ENCODE peak calls at places on chromosomes 16 and 17, in four cellular contexts. One of them, this sample, is unnamed. For H3K4me1, the result is how much of the 10 kb centered on the place peaks cover.

GRCh38 chr17:31095239-31096105 is 695 bp downstream of the NF1 start:
- DNase-seq in heart left ventricle: peak
- DNase-seq in HCT116: no peak
- DNase-seq in naive thymus-derived CD4-positive, alpha-beta T cell: peak
- DNase-seq in this sample: peak

GRCh38 chr17:4955091-4955490 is 4.2 kb downstream of the ENO3 start:
- DNase-seq in heart left ventricle: no peak
- DNase-seq in HCT116: no peak
- DNase-seq in naive thymus-derived CD4-positive, alpha-beta T cell: no peak
- DNase-seq in this sample: no peak

GRCh38 chr16:58125781-58126335 is 3.3 kb downstream of the CFAP20 start:
- DNase-seq in heart left ventricle: no peak
- DNase-seq in HCT116: no peak
- DNase-seq in naive thymus-derived CD4-positive, alpha-beta T cell: no peak
- DNase-seq in this sample: no peak

GRCh38 chr17:69916761-69917160 is 158.3 kb upstream of the KCNJ16 start:
- DNase-seq in heart left ventricle: no peak
- DNase-seq in HCT116: no peak
- DNase-seq in naive thymus-derived CD4-positive, alpha-beta T cell: no peak
- DNase-seq in this sample: no peak

GRCh38 chr16:81204794-81205680 is 33.5 kb upstream of the BCO1 start:
- DNase-seq in heart left ventricle: no peak
- DNase-seq in HCT116: peak
- DNase-seq in naive thymus-derived CD4-positive, alpha-beta T cell: peak
- DNase-seq in this sample: no peak

GRCh38 chr17:81401727-81402529 is 6.7 kb downstream of the BAHCC1 start:
- DNase-seq in heart left ventricle: no peak
- DNase-seq in HCT116: no peak
- DNase-seq in naive thymus-derived CD4-positive, alpha-beta T cell: no peak
- DNase-seq in this sample: no peak

GRCh38 chr16:28910046-28911031 is 14.7 kb downstream of the RABEP2 start:
- DNase-seq in heart left ventricle: no peak
- DNase-seq in HCT116: peak
- DNase-seq in naive thymus-derived CD4-positive, alpha-beta T cell: no peak
- DNase-seq in this sample: no peak

GRCh38 chr17:82831041-82831817 is 8.6 kb downstream of the ZNF750 start:
- DNase-seq in heart left ventricle: no peak
- DNase-seq in HCT116: no peak
- DNase-seq in naive thymus-derived CD4-positive, alpha-beta T cell: no peak
- DNase-seq in this sample: no peak

GRCh38 chr17:32016231-32016630 is 9.0 kb downstream of the LRRC37B start:
- DNase-seq in heart left ventricle: no peak
- DNase-seq in HCT116: no peak
- DNase-seq in naive thymus-derived CD4-positive, alpha-beta T cell: no peak
- DNase-seq in this sample: no peak

GRCh38 chr17:2689411-2690164 is 22.0 kb downstream of the CLUH start:
- DNase-seq in heart left ventricle: peak
- DNase-seq in HCT116: no peak
- DNase-seq in naive thymus-derived CD4-positive, alpha-beta T cell: no peak
- DNase-seq in this sample: no peak

GRCh38 chr17:44820631-44821196 is 9.4 kb downstream of the GJC1 start:
- DNase-seq in heart left ventricle: no peak
- DNase-seq in HCT116: peak
- DNase-seq in naive thymus-derived CD4-positive, alpha-beta T cell: no peak
- DNase-seq in this sample: no peak

GRCh38 chr16:5350118-5350517 is 252.5 kb upstream of the EEF2KMT start:
- DNase-seq in heart left ventricle: no peak
- DNase-seq in HCT116: no peak
- DNase-seq in naive thymus-derived CD4-positive, alpha-beta T cell: no peak
- DNase-seq in this sample: no peak

GRCh38 chr16:47142469-47143328 is 1.0 kb downstream of the NETO2 start:
- DNase-seq in heart left ventricle: peak
- DNase-seq in HCT116: no peak
- DNase-seq in naive thymus-derived CD4-positive, alpha-beta T cell: peak
- DNase-seq in this sample: no peak

GRCh38 chr16:75272097-75272548 is 20.7 kb upstream of the BCAR1 start:
- DNase-seq in heart left ventricle: no peak
- DNase-seq in HCT116: no peak
- DNase-seq in naive thymus-derived CD4-positive, alpha-beta T cell: no peak
- DNase-seq in this sample: no peak

GRCh38 chr17:1024076-1024475 is 27.1 kb downstream of the TIMM22 start:
- DNase-seq in heart left ventricle: no peak
- DNase-seq in HCT116: no peak
- DNase-seq in naive thymus-derived CD4-positive, alpha-beta T cell: no peak
- DNase-seq in this sample: no peak

GRCh38 chr16:9077001-9077809 is 14.2 kb upstream of the HAPSTR1 start:
- DNase-seq in heart left ventricle: no peak
- DNase-seq in HCT116: peak
- DNase-seq in naive thymus-derived CD4-positive, alpha-beta T cell: no peak
- DNase-seq in this sample: no peak

GRCh38 chr17:16027708-16028584 is 28.3 kb downstream of the TTC19 start:
- DNase-seq in heart left ventricle: no peak
- DNase-seq in HCT116: peak
- DNase-seq in naive thymus-derived CD4-positive, alpha-beta T cell: no peak
- DNase-seq in this sample: no peak

GRCh38 chr17:3888343-3889171 is 4.3 kb downstream of the CAMKK1 start:
- DNase-seq in heart left ventricle: peak
- DNase-seq in HCT116: peak
- DNase-seq in naive thymus-derived CD4-positive, alpha-beta T cell: peak
- DNase-seq in this sample: peak

GRCh38 chr16:54355251-54355650 is 68.7 kb upstream of the IRX3 start:
- DNase-seq in heart left ventricle: no peak
- DNase-seq in HCT116: no peak
- DNase-seq in naive thymus-derived CD4-positive, alpha-beta T cell: no peak
- DNase-seq in this sample: no peak

GRCh38 chr16:86987746-86988670 is 329.2 kb downstream of the C16orf95 start:
- DNase-seq in heart left ventricle: no peak
- DNase-seq in HCT116: no peak
- DNase-seq in naive thymus-derived CD4-positive, alpha-beta T cell: no peak
- DNase-seq in this sample: peak

GRCh38 chr16:85644093-85644712 is 31.1 kb downstream of the GSE1 start:
- DNase-seq in heart left ventricle: no peak
- DNase-seq in HCT116: no peak
- DNase-seq in naive thymus-derived CD4-positive, alpha-beta T cell: no peak
- DNase-seq in this sample: no peak

GRCh38 chr17:42119301-42119700 is 1.9 kb downstream of the KAT2A start:
- DNase-seq in heart left ventricle: no peak
- DNase-seq in HCT116: no peak
- DNase-seq in naive thymus-derived CD4-positive, alpha-beta T cell: no peak
- DNase-seq in this sample: no peak

GRCh38 chr16:50273888-50274770 is 7.8 kb downstream of the ADCY7 start:
- DNase-seq in heart left ventricle: no peak
- DNase-seq in HCT116: no peak
- DNase-seq in naive thymus-derived CD4-positive, alpha-beta T cell: peak
- DNase-seq in this sample: no peak

GRCh38 chr17:47704116-47704515 is 10.2 kb downstream of the TBKBP1 start:
- DNase-seq in heart left ventricle: no peak
- DNase-seq in HCT116: no peak
- DNase-seq in naive thymus-derived CD4-positive, alpha-beta T cell: no peak
- DNase-seq in this sample: no peak

GRCh38 chr16:68764866-68765265 is 27.8 kb downstream of the CDH1 start:
- DNase-seq in heart left ventricle: no peak
- DNase-seq in HCT116: no peak
- DNase-seq in naive thymus-derived CD4-positive, alpha-beta T cell: no peak
- DNase-seq in this sample: no peak

GRCh38 chr16:70510216-70510615 is 13.1 kb downstream of the COG4 start:
- DNase-seq in heart left ventricle: no peak
- DNase-seq in HCT116: no peak
- DNase-seq in naive thymus-derived CD4-positive, alpha-beta T cell: no peak
- DNase-seq in this sample: no peak

GRCh38 chr17:19269102-19269501 is 31.9 kb downstream of the EPN2 start:
- DNase-seq in heart left ventricle: no peak
- DNase-seq in HCT116: no peak
- DNase-seq in naive thymus-derived CD4-positive, alpha-beta T cell: no peak
- DNase-seq in this sample: no peak

GRCh38 chr16:66673691-66674090 is 22.9 kb downstream of the CMTM4 start:
- DNase-seq in heart left ventricle: no peak
- DNase-seq in HCT116: no peak
- DNase-seq in naive thymus-derived CD4-positive, alpha-beta T cell: no peak
- DNase-seq in this sample: no peak

GRCh38 chr17:75785016-75785769 is 587 bp downstream of the UNK start:
- DNase-seq in heart left ventricle: peak
- DNase-seq in HCT116: peak
- DNase-seq in naive thymus-derived CD4-positive, alpha-beta T cell: no peak
- DNase-seq in this sample: peak

GRCh38 chr17:40602445-40603443 is 37.5 kb upstream of the CCR7 start:
- DNase-seq in heart left ventricle: no peak
- DNase-seq in HCT116: no peak
- DNase-seq in naive thymus-derived CD4-positive, alpha-beta T cell: peak
- DNase-seq in this sample: no peak
- H3K4me1 ChIP-seq in heart left ventricle: under half
- H3K4me1 ChIP-seq in HCT116: under half
- H3K4me1 ChIP-seq in naive thymus-derived CD4-positive, alpha-beta T cell: half or more
- H3K4me1 ChIP-seq in this sample: under half

DNA sequence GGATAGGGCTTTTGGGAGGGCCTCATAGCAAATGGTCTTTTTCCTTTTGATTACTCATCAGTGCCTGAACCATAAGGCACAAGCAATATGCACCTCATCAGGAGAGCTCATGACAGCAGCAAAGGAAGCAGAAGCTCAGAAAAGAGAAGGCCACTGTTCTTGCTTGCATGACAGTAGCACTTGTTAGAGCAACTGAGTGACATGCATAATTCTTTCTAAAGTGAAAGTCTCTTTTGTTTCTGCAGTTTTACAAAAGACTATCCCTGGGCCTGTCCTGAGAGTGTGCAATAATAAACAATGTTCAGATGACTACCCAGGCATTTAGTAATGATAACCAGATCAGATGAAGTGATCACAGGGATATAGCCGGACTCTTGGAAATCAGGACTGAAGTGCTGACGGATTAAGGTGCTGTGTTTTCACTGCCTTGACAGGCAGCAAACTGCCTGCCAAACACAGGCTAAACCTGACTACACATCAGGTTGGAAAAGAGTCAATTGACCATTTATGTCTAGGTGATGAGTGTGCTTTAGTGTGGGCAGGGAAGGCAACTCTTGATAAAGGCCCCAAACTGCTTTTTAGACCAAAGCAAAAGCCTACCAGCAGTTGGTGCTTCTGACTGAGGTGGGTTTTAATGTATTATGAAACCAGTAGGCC is 1860.3 kb downstream of the TP53TG3F start:
- DNase-seq in heart left ventricle: no peak
- DNase-seq in HCT116: no peak
- DNase-seq in naive thymus-derived CD4-positive, alpha-beta T cell: no peak
- DNase-seq in this sample: no peak
- H3K27ac ChIP-seq in heart left ventricle: no peak
- H3K27ac ChIP-seq in HCT116: no peak
- H3K27ac ChIP-seq in naive thymus-derived CD4-positive, alpha-beta T cell: no peak
- H3K27ac ChIP-seq in this sample: no peak

DNA sequence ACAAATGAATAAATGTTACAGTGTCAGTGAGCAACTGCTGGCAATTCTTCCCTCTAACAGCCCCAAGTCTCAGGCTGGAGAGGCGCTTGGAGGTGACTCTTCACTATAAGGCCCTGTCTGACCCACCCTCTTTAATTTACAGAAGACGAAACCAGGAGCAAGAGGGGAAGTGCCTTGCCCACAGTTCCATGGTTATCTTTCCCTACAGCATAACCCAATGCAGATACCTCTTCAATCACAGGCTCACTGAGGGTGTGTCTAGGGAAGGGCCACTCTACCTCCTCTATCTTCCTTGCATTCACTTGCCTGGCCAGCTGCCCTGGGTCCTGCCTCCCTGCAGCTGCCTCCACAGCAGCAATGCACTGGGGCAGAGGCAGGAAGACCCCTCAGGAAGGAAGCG is 9.6 kb upstream of the N4BP1 start:
- DNase-seq in heart left ventricle: no peak
- DNase-seq in HCT116: no peak
- DNase-seq in naive thymus-derived CD4-positive, alpha-beta T cell: no peak
- DNase-seq in this sample: no peak
- H3K4me1 ChIP-seq in heart left ventricle: under half
- H3K4me1 ChIP-seq in HCT116: under half
- H3K4me1 ChIP-seq in naive thymus-derived CD4-positive, alpha-beta T cell: under half
- H3K4me1 ChIP-seq in this sample: under half

GRCh38 chr16:24969071-24969470 is 46.1 kb downstream of the ARHGAP17 start:
- DNase-seq in heart left ventricle: no peak
- DNase-seq in HCT116: no peak
- DNase-seq in naive thymus-derived CD4-positive, alpha-beta T cell: no peak
- DNase-seq in this sample: no peak
- H3K27ac ChIP-seq in heart left ventricle: peak
- H3K27ac ChIP-seq in HCT116: no peak
- H3K27ac ChIP-seq in naive thymus-derived CD4-positive, alpha-beta T cell: no peak
- H3K27ac ChIP-seq in this sample: no peak

GRCh38 chr17:17758443-17758842 is 77.2 kb downstream of the RAI1 start:
- DNase-seq in heart left ventricle: no peak
- DNase-seq in HCT116: no peak
- DNase-seq in naive thymus-derived CD4-positive, alpha-beta T cell: no peak
- DNase-seq in this sample: no peak

GRCh38 chr17:17757944-17758343 is 76.7 kb downstream of the RAI1 start:
- DNase-seq in heart left ventricle: no peak
- DNase-seq in HCT116: no peak
- DNase-seq in naive thymus-derived CD4-positive, alpha-beta T cell: no peak
- DNase-seq in this sample: no peak

GRCh38 chr17:17760872-17761550 is 75.8 kb downstream of the SREBF1 start:
- DNase-seq in heart left ventricle: no peak
- DNase-seq in HCT116: no peak
- DNase-seq in naive thymus-derived CD4-positive, alpha-beta T cell: no peak
- DNase-seq in this sample: no peak

GRCh38 chr17:17757391-17757791 is 76.1 kb downstream of the RAI1 start:
- DNase-seq in heart left ventricle: no peak
- DNase-seq in HCT116: no peak
- DNase-seq in naive thymus-derived CD4-positive, alpha-beta T cell: peak
- DNase-seq in this sample: no peak

GRCh38 chr17:17759164-17759563 is 77.6 kb downstream of the SREBF1 start:
- DNase-seq in heart left ventricle: no peak
- DNase-seq in HCT116: no peak
- DNase-seq in naive thymus-derived CD4-positive, alpha-beta T cell: no peak
- DNase-seq in this sample: no peak
- H3K4me1 ChIP-seq in heart left ventricle: under half
- H3K4me1 ChIP-seq in HCT116: under half
- H3K4me1 ChIP-seq in naive thymus-derived CD4-positive, alpha-beta T cell: under half
- H3K4me1 ChIP-seq in this sample: under half

GRCh38 chr17:61261001-61261587 is 138.5 kb upstream of the TBX2 start:
- DNase-seq in heart left ventricle: no peak
- DNase-seq in HCT116: no peak
- DNase-seq in naive thymus-derived CD4-positive, alpha-beta T cell: no peak
- DNase-seq in this sample: no peak
- H3K27ac ChIP-seq in heart left ventricle: peak
- H3K27ac ChIP-seq in HCT116: no peak
- H3K27ac ChIP-seq in naive thymus-derived CD4-positive, alpha-beta T cell: no peak
- H3K27ac ChIP-seq in this sample: peak

GRCh38 chr17:77271421-77271820 is 130.7 kb downstream of the SEC14L1 start:
- DNase-seq in heart left ventricle: no peak
- DNase-seq in HCT116: no peak
- DNase-seq in naive thymus-derived CD4-positive, alpha-beta T cell: no peak
- DNase-seq in this sample: no peak
- H3K4me1 ChIP-seq in heart left ventricle: under half
- H3K4me1 ChIP-seq in HCT116: under half
- H3K4me1 ChIP-seq in naive thymus-derived CD4-positive, alpha-beta T cell: under half
- H3K4me1 ChIP-seq in this sample: under half